ENCODE peak calls at places on chromosomes 7 and 10, in four cellular contexts. F is CD8-positive, alpha-beta memory T cell; N is CD4-positive, alpha-beta T cell; I is pancreas. C is an unnamed sample.
A peak's percentile ranks its signal among the peaks of the same experiment; 100 is the strongest.

GRCh38 chr7:54166419-54166818 is 375.8 kb upstream of the VSTM2A start:
- DNase-seq in I (no peak), N (no peak), F (no peak), C (no peak)

GRCh38 chr10:59750155-59750945 is 2.9 kb downstream of the MRLN start:
- DNase-seq in N (no peak), F (no peak), I (no peak), C (no peak)

GRCh38 chr7:43768201-43768893 is 9.9 kb downstream of the BLVRA start:
- DNase-seq in I (no peak), N (no peak), F (no peak), C (no peak)

GRCh38 chr10:27713906-27714305 is 31.7 kb downstream of the MKX start:
- DNase-seq in F (no peak), N (no peak), I (no peak), C (no peak)

GRCh38 chr7:77820967-77821366 is 22.4 kb downstream of the PHTF2 start:
- DNase-seq in F (no peak), N (no peak), I (no peak), C (no peak)

GRCh38 chr10:34351161-34351560 is 463.9 kb downstream of the PARD3 start:
- DNase-seq in I (no peak), F (no peak), N (no peak), C (no peak)

GRCh38 chr7:124989911-124990310 is 60.3 kb upstream of the POT1 start:
- DNase-seq in F (no peak), I (no peak), N (no peak), C (no peak)

GRCh38 chr7:12630615-12630884 is 56.9 kb upstream of the ARL4A start:
- DNase-seq in F (no peak), I (no peak), N (no peak), C (no peak)

GRCh38 chr7:4014649-4015048 is 667.4 kb upstream of the FOXK1 start:
- DNase-seq in N (no peak), I (no peak), F (no peak), C (no peak)

GRCh38 chr10:68470300-68470699 is 1.5 kb downstream of the DNA2 start:
- DNase-seq in F (no peak), N (no peak), I (no peak), C (no peak)

GRCh38 chr10:49089789-49090595 is 25.3 kb downstream of the VSTM4 start:
- DNase-seq in N (no peak), F (no peak), I (no peak), C (no peak)

GRCh38 chr7:105943486-105943885 is 19.6 kb upstream of the CDHR3 start:
- DNase-seq in N (no peak), F (no peak), I (no peak), C (no peak)

GRCh38 chr10:34696423-34696822 is 118.7 kb downstream of the PARD3 start:
- DNase-seq in I (no peak), F (no peak), N (no peak), C (no peak)

GRCh38 chr7:2180081-2180480 is 52.7 kb downstream of the MAD1L1 start:
- DNase-seq in N (no peak), F (no peak), I (no peak), C (no peak)

GRCh38 chr10:112581921-112582320 is 134.9 kb downstream of the VTI1A start:
- DNase-seq in I (no peak), F (no peak), N (no peak), C (no peak)

GRCh38 chr10:986137-986825 is 2.0 kb upstream of the GTPBP4 start:
- DNase-seq in I (no peak), N (no peak), F (no peak), C (no peak)

GRCh38 chr10:52452600-52453493 is 138.8 kb downstream of the DKK1 start:
- DNase-seq in I (no peak), F (no peak), N (no peak), C (no peak)

GRCh38 chr10:125062244-125063208 is 97.8 kb downstream of the CTBP2 start:
- DNase-seq in I (no peak), F (no peak), N (no peak), C (peak; percentile 46)

DNA sequence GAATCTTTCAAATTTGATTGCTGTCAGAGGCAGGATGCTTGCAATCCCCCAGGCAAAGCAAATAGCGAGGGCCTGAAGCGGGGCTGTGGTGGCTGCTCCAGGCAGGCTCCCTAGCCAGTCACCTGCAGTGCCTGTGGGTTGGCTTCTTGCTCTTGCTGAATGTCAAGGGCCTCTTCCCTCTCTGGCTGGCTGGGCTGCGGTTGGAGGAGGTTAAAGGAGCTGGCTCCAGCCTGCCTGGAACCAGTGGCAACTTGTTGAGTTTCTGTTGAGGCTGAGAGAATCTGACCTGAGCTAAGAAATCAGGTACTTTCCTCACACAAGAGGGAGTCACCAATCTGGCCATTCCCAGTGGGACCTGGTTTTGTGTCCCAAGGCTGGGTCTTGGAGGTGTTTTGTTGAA is 134.7 kb downstream of the TMEM178B start:
- DNase-seq in F (no peak), N (no peak), I (no peak), C (no peak)
- H3K27me3 ChIP-seq in F (no peaks in the 10 kb centered on the region), N (peaks cover 1% of the 10 kb centered on the region), I (no peaks in the 10 kb centered on the region), C (no peaks in the 10 kb centered on the region)

DNA sequence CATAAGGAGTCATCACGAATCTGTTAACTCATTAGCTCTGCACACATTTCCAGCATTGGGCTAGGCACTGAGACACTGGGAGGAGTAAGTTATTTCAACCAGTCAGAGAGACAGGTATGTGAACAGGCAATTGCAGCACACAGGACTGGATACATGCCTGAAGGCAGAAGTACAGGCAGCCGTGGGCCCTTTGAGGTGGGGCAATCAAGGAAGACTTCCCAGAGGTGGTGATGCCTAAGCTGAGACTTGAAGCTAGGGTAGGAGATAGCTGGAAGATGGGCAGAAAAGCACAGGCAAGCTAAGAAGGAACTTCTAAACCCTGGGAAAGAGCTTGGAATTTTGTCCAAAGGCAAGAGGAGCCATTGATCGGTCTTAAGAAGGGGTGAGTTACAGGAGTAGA is 249.7 kb downstream of the EMX2 start:
- DNase-seq in N (no peak), I (no peak), F (no peak), C (no peak)
- H3K27me3 ChIP-seq in N (no peaks in the 10 kb centered on the region), I (no peaks in the 10 kb centered on the region), F (no peaks in the 10 kb centered on the region), C (no peaks in the 10 kb centered on the region)

GRCh38 chr7:151885202-151885580 is 8.3 kb upstream of the PRKAG2 start:
- DNase-seq in I (no peak), F (no peak), N (no peak), C (no peak)
- H3K27me3 ChIP-seq in I (no peaks in the 10 kb centered on the region), F (no peaks in the 10 kb centered on the region), N (no peaks in the 10 kb centered on the region), C (no peaks in the 10 kb centered on the region)

DNA sequence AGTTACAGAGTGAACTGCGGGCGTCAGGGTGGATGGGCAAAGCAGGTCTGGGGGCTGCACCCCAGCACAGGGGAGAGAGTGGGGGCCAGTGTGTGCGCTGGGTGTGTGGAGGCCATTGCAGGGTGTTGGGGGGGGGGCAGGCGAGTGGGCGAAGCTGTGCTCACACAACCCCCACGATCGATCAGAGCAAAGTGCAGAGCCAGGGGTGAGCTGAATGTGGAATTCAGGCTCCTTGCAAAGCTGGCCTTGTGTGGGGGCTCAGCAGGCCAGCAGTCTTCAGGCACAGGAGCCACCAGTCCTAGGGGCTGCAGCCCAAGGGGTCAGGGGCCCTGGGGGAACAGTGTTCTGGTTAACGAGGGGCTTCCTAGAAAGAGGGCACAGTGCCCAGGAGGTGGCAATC is 862 bp upstream of the SHH start:
- DNase-seq in F (no peak), I (no peak), N (no peak), C (no peak)
- H3K27me3 ChIP-seq in F (peaks cover 17% of the 10 kb centered on the region), I (no peaks in the 10 kb centered on the region), N (peaks cover 65% of the 10 kb centered on the region), C (peaks cover 78% of the 10 kb centered on the region)

GRCh38 chr10:133528845-133529575 is 1.8 kb downstream of the CYP2E1 start:
- DNase-seq in N (no peak), I (peak; percentile 57), F (no peak), C (no peak)

GRCh38 chr10:133529576-133529946 is 2.4 kb downstream of the CYP2E1 start:
- DNase-seq in N (no peak), F (no peak), I (no peak), C (no peak)

GRCh38 chr10:133526957-133527588 is at the start of gene CYP2E1:
- DNase-seq in I (no peak), N (no peak), F (no peak), C (no peak)

GRCh38 chr10:133528296-133528844 is 1.2 kb downstream of the CYP2E1 start:
- DNase-seq in F (no peak), N (no peak), I (no peak), C (no peak)

GRCh38 chr10:133527779-133528271 is 662 bp downstream of the CYP2E1 start:
- DNase-seq in I (peak; percentile 32), F (no peak), N (no peak), C (peak; percentile 47)
- H3K27me3 ChIP-seq in I (no peaks in the 10 kb centered on the region), F (peaks cover 33% of the 10 kb centered on the region), N (peaks cover 57% of the 10 kb centered on the region), C (peaks cover 33% of the 10 kb centered on the region)

C was measured in dorsolateral prefrontal cortex.